ENCODE peak calls at places on chromosomes 6 and 20, in ten cellular contexts. Y, G, M, X, R, A, U, B, N and S are unnamed samples. For H3K36me3, the result is how much of the 10 kb centered on the place peaks cover.

GRCh38 chr6:85494551-85495337 is 44.9 kb downstream of the NT5E start:
- DNase-seq in R (peak), U (peak), A (peak), B (peak), M (no peak), X (no peak), N (no peak), Y (no peak), G (no peak), S (no peak)

GRCh38 chr6:158801655-158802294 is 17.4 kb downstream of the EZR start:
- DNase-seq in Y (no peak), A (no peak), N (peak), G (no peak), X (no peak), B (no peak), U (no peak), M (peak), R (no peak), S (peak)

GRCh38 chr6:123430966-123431365 is 205.8 kb downstream of the TRDN start:
- DNase-seq in U (no peak), B (no peak), X (no peak), M (no peak), A (no peak), G (no peak), R (no peak), N (no peak), Y (no peak), S (no peak)

GRCh38 chr6:41836660-41837052 is 49.2 kb downstream of the TOMM6 start:
- DNase-seq in Y (no peak), A (peak), N (no peak), U (no peak), R (peak), B (no peak), M (no peak), G (no peak), X (no peak), S (no peak)

GRCh38 chr6:138226701-138227315 is 8.5 kb upstream of the PBOV1 start:
- DNase-seq in U (no peak), N (no peak), R (no peak), X (no peak), Y (no peak), G (no peak), A (peak), M (no peak), B (no peak), S (no peak)

GRCh38 chr6:128367437-128367836 is 153.0 kb downstream of the PTPRK start:
- DNase-seq in U (peak), X (no peak), B (no peak), Y (no peak), G (no peak), R (no peak), A (no peak), N (no peak), M (no peak), S (no peak)

GRCh38 chr6:19538086-19538485 is 299.1 kb upstream of the ID4 start:
- DNase-seq in Y (no peak), U (peak), A (no peak), R (no peak), X (no peak), N (no peak), G (peak), M (peak), B (no peak), S (peak)

GRCh38 chr6:42001506-42001905 is 48.8 kb upstream of the TAF8 start:
- DNase-seq in R (no peak), B (no peak), G (no peak), M (no peak), U (no peak), A (no peak), X (no peak), Y (no peak), N (no peak), S (no peak)

GRCh38 chr6:136676075-136676474 is 116.2 kb downstream of the MAP3K5 start:
- DNase-seq in A (no peak), G (no peak), Y (no peak), M (no peak), X (no peak), B (no peak), R (no peak), N (no peak), U (peak), S (no peak)

GRCh38 chr20:33694666-33695065 is 8.5 kb upstream of the E2F1 start:
- DNase-seq in M (no peak), R (no peak), A (no peak), N (no peak), G (no peak), X (no peak), B (no peak), U (no peak), Y (no peak), S (no peak)

GRCh38 chr6:137297887-137298286 is 78.7 kb upstream of the IFNGR1 start:
- DNase-seq in X (no peak), B (peak), Y (no peak), N (no peak), R (peak), G (no peak), U (peak), A (peak), M (no peak), S (peak)

GRCh38 chr20:57404419-57405072 is 13.3 kb downstream of the RBM38 start:
- DNase-seq in U (no peak), B (no peak), R (no peak), G (no peak), Y (no peak), M (peak), X (no peak), A (no peak), N (no peak), S (no peak)

GRCh38 chr20:57401565-57401918 is 10.3 kb downstream of the RBM38 start:
- DNase-seq in G (no peak), B (no peak), U (no peak), N (no peak), Y (no peak), X (no peak), M (peak), R (no peak), A (no peak), S (no peak)

GRCh38 chr20:57403216-57403615 is 12.0 kb downstream of the RBM38 start:
- DNase-seq in U (no peak), N (no peak), Y (no peak), A (no peak), R (no peak), M (peak), B (no peak), X (no peak), G (no peak), S (no peak)

GRCh38 chr20:57400821-57401564 is 9.8 kb downstream of the RBM38 start:
- DNase-seq in N (no peak), R (no peak), Y (no peak), A (no peak), M (peak), G (peak), X (no peak), U (no peak), B (peak), S (no peak)

GRCh38 chr20:57402206-57403125 is 11.3 kb downstream of the RBM38 start:
- DNase-seq in U (no peak), A (no peak), M (peak), N (no peak), R (no peak), Y (no peak), X (no peak), G (no peak), B (no peak), S (no peak)
- H3K36me3 ChIP-seq in U (under half), A (under half), M (under half), N (half or more), R (under half), Y (half or more), X (under half), G (under half), B (under half), S (under half)

DNA sequence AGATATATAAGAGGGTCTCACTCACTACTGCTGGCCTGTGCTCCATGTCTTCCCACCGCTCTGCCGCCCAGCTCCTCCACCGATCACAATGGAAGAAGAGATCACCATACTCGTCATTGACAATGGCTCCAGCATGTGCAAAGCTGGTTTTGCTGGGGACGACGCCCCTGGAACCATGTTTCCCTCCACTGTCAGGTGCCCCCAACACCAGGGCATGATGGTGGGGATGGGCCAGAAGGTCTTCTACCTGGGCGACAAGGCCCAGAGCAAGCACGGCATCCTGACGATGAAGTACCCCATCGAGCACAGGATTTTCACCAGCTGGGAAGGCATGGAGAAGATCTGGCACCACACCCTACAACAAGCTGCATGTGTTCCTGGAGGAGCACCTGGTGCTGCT is 24.3 kb downstream of the TMEM74B start:
- DNase-seq in M (no peak), A (no peak), Y (no peak), X (no peak), U (no peak), G (no peak), N (no peak), R (no peak), B (no peak), S (no peak)
- H3K36me3 ChIP-seq in M (under half), A (under half), Y (half or more), X (under half), U (half or more), G (under half), N (half or more), R (under half), B (under half), S (under half)

GRCh38 chr6:79030511-79030910 is 47.5 kb downstream of the PHIP start:
- DNase-seq in A (no peak), Y (no peak), M (no peak), X (no peak), U (no peak), R (no peak), N (no peak), G (no peak), B (no peak), S (no peak)

GRCh38 chr6:79030023-79030422 is 48.0 kb downstream of the PHIP start:
- DNase-seq in A (no peak), N (no peak), B (no peak), Y (no peak), R (no peak), U (no peak), M (no peak), X (no peak), G (no peak), S (no peak)

GRCh38 chr6:79034865-79035264 is 43.2 kb downstream of the PHIP start:
- DNase-seq in B (no peak), U (no peak), X (no peak), Y (no peak), N (no peak), A (peak), G (no peak), M (no peak), R (no peak), S (no peak)

GRCh38 chr6:79031821-79032590 is 46.0 kb downstream of the PHIP start:
- DNase-seq in Y (no peak), X (no peak), U (no peak), G (no peak), M (no peak), B (peak), R (peak), A (peak), N (no peak), S (no peak)

DNA sequence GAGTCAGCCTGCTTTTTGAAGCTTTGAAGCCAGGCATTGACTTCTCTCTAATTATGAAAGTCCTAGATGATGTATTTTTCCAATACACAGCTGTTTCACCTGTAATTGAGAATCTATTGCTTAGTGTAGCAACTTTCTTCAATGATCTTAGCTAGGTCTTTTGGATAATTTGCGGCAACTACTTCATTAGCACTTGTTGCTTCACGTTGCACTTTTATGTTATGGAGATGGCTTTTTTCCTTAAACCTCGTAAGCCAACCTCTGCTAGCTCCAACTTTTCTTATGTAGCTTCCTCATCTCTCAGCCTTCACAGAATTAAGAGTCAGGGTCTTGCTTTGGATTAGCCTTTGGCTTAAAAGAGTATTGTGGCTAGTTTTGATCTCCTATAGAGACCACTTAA is 44.8 kb downstream of the PHIP start:
- DNase-seq in Y (no peak), M (no peak), X (no peak), U (no peak), N (no peak), R (no peak), G (no peak), B (no peak), A (no peak), S (no peak)
- H3K36me3 ChIP-seq in Y (under half), M (under half), X (under half), U (under half), N (under half), R (under half), G (under half), B (under half), A (under half), S (under half)

DNA sequence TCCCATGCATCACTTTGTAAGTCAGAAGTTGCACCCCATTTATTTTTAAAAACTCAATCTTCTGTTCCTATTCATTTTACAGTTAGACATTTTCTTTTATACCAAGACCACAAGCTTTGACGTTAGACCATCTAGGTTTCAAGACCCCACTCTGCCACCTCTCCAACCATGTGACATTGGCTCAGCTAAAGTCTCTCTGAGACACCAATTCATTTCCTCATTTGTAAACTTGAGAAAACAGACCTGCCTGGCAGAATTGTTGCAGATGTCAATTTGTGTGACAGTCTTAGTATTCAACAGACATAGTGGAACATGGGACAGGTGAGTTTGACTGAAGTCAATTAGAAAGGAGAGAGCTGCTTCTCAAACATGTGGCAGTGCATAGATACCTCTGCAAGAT is 55.6 kb upstream of the CSE1L start:
- DNase-seq in A (no peak), U (no peak), G (no peak), B (no peak), Y (no peak), N (no peak), R (no peak), M (no peak), X (no peak), S (no peak)
- H3K36me3 ChIP-seq in A (half or more), U (half or more), G (under half), B (half or more), Y (half or more), N (half or more), R (under half), M (under half), X (under half), S (under half)

GRCh38 chr20:17630151-17630805 is 51.8 kb downstream of the RRBP1 start:
- DNase-seq in A (no peak), R (no peak), G (no peak), Y (no peak), N (no peak), U (no peak), M (no peak), B (peak), X (no peak), S (no peak)

GRCh38 chr20:17627101-17627950 is 54.7 kb downstream of the RRBP1 start:
- DNase-seq in M (peak), B (peak), X (no peak), N (no peak), G (no peak), U (no peak), R (no peak), A (no peak), Y (peak), S (no peak)

GRCh38 chr20:17628101-17628841 is 53.8 kb downstream of the RRBP1 start:
- DNase-seq in R (no peak), X (no peak), Y (peak), B (peak), U (no peak), M (peak), N (no peak), A (no peak), G (no peak), S (no peak)

GRCh38 chr20:17629678-17630089 is 52.4 kb downstream of the RRBP1 start:
- DNase-seq in X (no peak), G (no peak), M (no peak), R (no peak), U (no peak), Y (no peak), B (peak), A (no peak), N (no peak), S (no peak)

DNA sequence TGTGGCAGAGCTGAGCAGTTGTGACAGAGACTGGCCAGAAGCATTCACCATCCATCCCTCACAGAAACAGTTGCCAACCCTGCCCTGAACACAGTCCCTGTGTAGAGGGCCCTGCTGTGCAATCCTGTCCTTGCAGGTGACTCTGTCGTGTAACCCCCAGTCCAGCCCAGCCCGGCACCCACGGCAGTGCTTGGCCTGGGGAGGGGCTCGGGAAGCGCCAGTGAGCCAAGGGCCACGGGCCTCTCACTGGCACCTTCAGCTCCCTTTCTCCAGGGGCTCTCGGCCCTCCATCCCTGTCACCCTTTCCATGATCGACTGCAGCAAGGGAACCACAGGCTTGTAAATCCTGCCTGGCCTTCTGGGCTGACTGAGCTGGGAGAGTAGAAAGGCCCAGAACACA is 53.0 kb downstream of the RRBP1 start:
- DNase-seq in N (no peak), A (no peak), U (no peak), B (no peak), Y (no peak), M (no peak), G (no peak), R (no peak), X (no peak), S (no peak)
- H3K36me3 ChIP-seq in N (half or more), A (half or more), U (half or more), B (half or more), Y (half or more), M (under half), G (under half), R (half or more), X (under half), S (under half)

GRCh38 chr6:50822078-50822476 is 3.4 kb downstream of the TFAP2B start:
- DNase-seq in R (no peak), G (no peak), B (no peak), M (no peak), A (peak), N (no peak), Y (no peak), U (peak), X (no peak), S (no peak)
- H3K36me3 ChIP-seq in R (under half), G (under half), B (under half), M (under half), A (under half), N (under half), Y (under half), U (under half), X (under half), S (under half)

GRCh38 chr6:150992682-150993081 is 127.2 kb downstream of the MTHFD1L start:
- DNase-seq in Y (no peak), M (no peak), R (no peak), B (peak), G (no peak), A (peak), U (peak), N (no peak), X (no peak), S (no peak)
- H3K36me3 ChIP-seq in Y (under half), M (under half), R (under half), B (under half), G (under half), A (half or more), U (under half), N (under half), X (under half), S (under half)

DNA sequence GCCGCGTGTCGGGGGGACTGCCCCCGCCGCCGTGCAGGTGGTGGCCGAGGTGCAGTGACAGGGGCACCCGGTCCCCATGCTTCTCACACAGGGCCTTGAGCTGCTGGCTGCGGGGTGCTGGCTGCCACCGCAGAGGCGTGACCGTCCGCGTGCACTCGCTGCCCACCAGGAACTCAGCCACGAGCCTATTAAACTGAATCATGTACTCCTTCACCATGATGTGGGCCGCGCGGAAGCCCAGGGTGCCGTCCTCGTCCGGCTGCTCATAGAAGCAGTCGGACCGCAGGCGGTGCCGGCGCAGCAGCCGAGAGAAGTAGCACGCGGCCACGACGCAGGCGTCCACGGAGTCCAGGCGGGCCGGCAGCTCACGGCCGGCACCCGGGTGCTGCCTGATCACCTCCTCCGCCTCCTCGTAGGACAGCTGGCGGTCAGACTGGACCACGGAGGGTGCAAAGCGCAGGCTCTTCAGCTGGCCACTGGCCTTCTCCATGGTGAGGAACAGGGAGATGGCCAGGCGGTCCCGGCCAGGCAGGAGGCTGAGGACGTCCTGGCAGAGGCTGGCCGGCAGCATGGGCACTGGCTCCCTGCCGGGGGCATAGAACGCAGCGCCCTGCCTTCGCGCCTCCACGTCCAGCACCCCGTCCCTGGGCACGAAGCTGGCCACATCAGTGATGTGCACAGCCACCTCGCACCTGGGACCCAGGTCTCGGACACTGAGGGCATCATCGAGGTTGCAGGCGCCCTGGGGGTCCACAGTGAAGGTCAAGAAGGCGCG is 9.8 kb downstream of the HELZ2 start:
- DNase-seq in A (no peak), R (no peak), U (no peak), B (no peak), N (no peak), Y (no peak), M (no peak), X (no peak), G (no peak), S (no peak)
- H3K36me3 ChIP-seq in A (under half), R (under half), U (under half), B (under half), N (half or more), Y (half or more), M (under half), X (under half), G (under half), S (under half)